ENCODE peak calls at places on chromosomes 3 and 15, in seven cellular contexts. X, B, Q, Z, T, I and U are unnamed samples. For H3K4me1, the result is how much of the 10 kb centered on the place peaks cover.

GRCh38 chr3:41075958-41076357 is 123.3 kb upstream of the CTNNB1 start:
- DNase-seq in Z (peak), I (no peak), Q (peak), T (no peak), B (no peak), X (no peak), U (no peak)

GRCh38 chr15:47754312-47754711 is 37.0 kb downstream of the SEMA6D start:
- DNase-seq in T (no peak), I (no peak), Z (peak), B (no peak), Q (no peak), X (no peak), U (no peak)

GRCh38 chr15:69081310-69082004 is 67.0 kb downstream of the NOX5 start:
- DNase-seq in B (peak), Z (peak), Q (peak), I (no peak), T (no peak), X (no peak), U (peak)

GRCh38 chr15:93467327-93467726 is 378.3 kb upstream of the RGMA start:
- DNase-seq in Q (no peak), B (peak), I (no peak), X (no peak), T (no peak), Z (peak), U (peak)

GRCh38 chr15:41941644-41942415 is 30.5 kb downstream of the EHD4 start:
- DNase-seq in I (no peak), Z (no peak), Q (peak), B (no peak), T (no peak), X (no peak), U (no peak)

GRCh38 chr3:17420668-17421067 is 321.8 kb downstream of the TBC1D5 start:
- DNase-seq in X (no peak), I (no peak), B (no peak), Q (no peak), T (peak), Z (no peak), U (no peak)

GRCh38 chr3:130849111-130849552 is 44.8 kb upstream of the ATP2C1 start:
- DNase-seq in B (no peak), Z (no peak), T (no peak), Q (no peak), I (no peak), X (no peak), U (no peak)

GRCh38 chr3:112649478-112649735 is 8.5 kb upstream of the CCDC80 start:
- DNase-seq in B (peak), T (peak), X (no peak), Z (peak), I (no peak), Q (no peak), U (peak)

GRCh38 chr3:124107074-124107473 is 115.2 kb upstream of the ROPN1 start:
- DNase-seq in X (no peak), B (peak), I (no peak), T (no peak), Q (no peak), Z (peak), U (peak)

GRCh38 chr3:150875548-150875947 is 29.7 kb downstream of the MINDY4B start:
- DNase-seq in X (no peak), Q (no peak), B (peak), T (no peak), Z (peak), I (no peak), U (no peak)

GRCh38 chr3:5239602-5240001 is 52.1 kb downstream of the EDEM1 start:
- DNase-seq in X (no peak), I (no peak), T (peak), Z (peak), B (peak), Q (no peak), U (peak)

GRCh38 chr15:95295905-95296618 is 1034.4 kb upstream of the NR2F2 start:
- DNase-seq in T (no peak), X (no peak), Q (no peak), Z (peak), B (peak), I (no peak), U (peak)

GRCh38 chr15:29472901-29473423 is 203.3 kb upstream of the NSMCE3 start:
- DNase-seq in T (peak), Q (no peak), Z (no peak), X (no peak), B (no peak), I (no peak), U (no peak)

GRCh38 chr3:77342688-77343087 is 302.8 kb downstream of the ROBO2 start:
- DNase-seq in B (no peak), Q (no peak), I (no peak), T (no peak), X (no peak), Z (no peak), U (no peak)

GRCh38 chr15:70289191-70289955 is 191.7 kb upstream of the TLE3 start:
- DNase-seq in Q (peak), Z (peak), X (no peak), I (peak), B (peak), T (peak), U (peak)

GRCh38 chr3:36891651-36892268 is 53.1 kb downstream of the TRANK1 start:
- DNase-seq in Z (no peak), X (peak), B (no peak), T (no peak), Q (no peak), I (no peak), U (no peak)

GRCh38 chr3:177777699-177778098 is 580.4 kb upstream of the TBL1XR1 start:
- DNase-seq in T (peak), X (peak), B (peak), I (peak), Q (peak), Z (peak), U (no peak)

GRCh38 chr15:41603941-41604660 is 45.1 kb downstream of the TYRO3 start:
- DNase-seq in I (peak), Z (peak), Q (peak), X (no peak), T (peak), B (peak), U (peak)

GRCh38 chr3:42369832-42370231 is 40.6 kb downstream of the LYZL4 start:
- DNase-seq in B (no peak), Q (peak), Z (no peak), T (no peak), I (no peak), X (no peak), U (no peak)

GRCh38 chr3:27090265-27091041 is 278.7 kb downstream of the NEK10 start:
- DNase-seq in B (no peak), T (no peak), Z (peak), X (no peak), I (no peak), Q (no peak), U (no peak)

DNA sequence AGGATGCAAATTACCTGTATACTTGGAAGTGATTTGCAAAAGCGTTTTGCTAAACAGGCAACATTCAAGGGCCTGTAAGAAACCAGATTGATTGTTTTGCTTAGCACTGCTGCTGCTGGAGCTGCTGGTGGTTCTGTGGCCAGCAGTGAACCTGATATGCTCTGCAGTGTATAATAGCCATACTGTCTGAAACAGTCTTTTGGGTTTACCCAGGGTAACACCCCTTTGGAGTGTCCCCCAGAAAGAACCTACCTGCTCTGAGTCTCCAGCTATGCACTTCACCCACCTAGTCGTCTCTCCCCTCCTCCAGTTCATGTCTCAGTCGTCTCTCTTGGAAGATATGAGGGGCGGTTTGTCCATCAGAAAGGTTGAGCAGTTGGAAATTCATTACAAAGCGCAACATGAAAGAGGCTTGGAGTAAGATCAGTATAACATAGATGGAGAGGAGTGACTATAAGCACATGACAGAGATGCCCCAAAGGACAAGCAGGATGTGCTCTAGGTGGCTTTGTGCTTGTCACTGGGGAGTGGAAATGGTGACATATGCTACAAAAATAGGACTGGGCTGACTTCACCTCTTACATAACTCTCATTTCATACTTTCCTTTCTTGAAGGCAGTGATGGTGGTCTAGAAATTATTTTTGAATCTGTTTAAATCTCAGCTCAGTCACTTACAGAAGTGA is 3.8 kb downstream of the MKRN2 start:
- DNase-seq in X (peak), I (no peak), Z (no peak), T (no peak), Q (no peak), B (no peak), U (no peak)
- H3K4me1 ChIP-seq in X (under half), I (under half), Z (under half), T (under half), Q (under half), B (under half), U (under half)

GRCh38 chr15:54345301-54345700 is 367.1 kb downstream of the UNC13C start:
- DNase-seq in Z (no peak), X (no peak), Q (no peak), T (no peak), B (no peak), I (no peak), U (no peak)
- H3K4me3 ChIP-seq in Z (no peak), X (no peak), Q (no peak), T (no peak), B (no peak), I (no peak), U (no peak)

GRCh38 chr3:101127991-101128390 is 134.8 kb upstream of the ABI3BP start:
- DNase-seq in B (no peak), Q (no peak), I (no peak), X (no peak), T (no peak), Z (no peak), U (no peak)

GRCh38 chr3:101131767-101132166 is 138.5 kb upstream of the ABI3BP start:
- DNase-seq in B (no peak), Z (no peak), T (peak), Q (peak), I (no peak), X (no peak), U (no peak)

GRCh38 chr3:101124125-101124524 is 130.9 kb upstream of the ABI3BP start:
- DNase-seq in Q (no peak), X (no peak), B (peak), T (no peak), I (no peak), Z (peak), U (no peak)

GRCh38 chr3:101133638-101134037 is 140.4 kb upstream of the ABI3BP start:
- DNase-seq in I (no peak), X (no peak), Z (no peak), B (no peak), Q (no peak), T (no peak), U (no peak)

GRCh38 chr3:101128786-101129185 is 135.6 kb upstream of the ABI3BP start:
- DNase-seq in X (no peak), Z (peak), T (peak), Q (no peak), B (peak), I (no peak), U (peak)
- TF ChIP-seq EZH2 in X (no peak), Z (no peak), T (no peak), Q (no peak), B (no peak), I (no peak), U (no peak)

DNA sequence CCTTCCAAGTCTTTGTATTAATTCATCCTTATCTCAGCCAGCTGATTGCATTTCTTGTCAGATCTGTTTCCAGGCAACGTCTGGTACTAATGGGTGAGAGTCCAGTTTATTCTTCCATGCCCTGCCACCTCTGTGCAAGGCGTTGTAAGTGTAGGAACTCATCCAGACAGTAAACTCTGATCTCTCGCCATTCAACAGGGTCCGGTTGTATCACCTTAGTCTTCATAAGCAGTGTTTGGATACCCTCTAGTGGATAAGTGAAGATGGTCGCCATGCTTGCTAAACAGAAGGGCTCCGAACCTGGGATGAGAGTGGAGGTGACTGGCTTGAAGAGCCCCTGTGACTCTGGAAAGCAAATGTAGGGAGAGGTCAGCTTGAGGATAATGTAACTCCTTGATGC is 51.6 kb upstream of the CMTM7 start:
- DNase-seq in Q (peak), B (peak), I (no peak), T (peak), Z (peak), X (no peak), U (peak)
- H3K4me1 ChIP-seq in Q (under half), B (under half), I (under half), T (under half), Z (under half), X (under half), U (under half)

DNA sequence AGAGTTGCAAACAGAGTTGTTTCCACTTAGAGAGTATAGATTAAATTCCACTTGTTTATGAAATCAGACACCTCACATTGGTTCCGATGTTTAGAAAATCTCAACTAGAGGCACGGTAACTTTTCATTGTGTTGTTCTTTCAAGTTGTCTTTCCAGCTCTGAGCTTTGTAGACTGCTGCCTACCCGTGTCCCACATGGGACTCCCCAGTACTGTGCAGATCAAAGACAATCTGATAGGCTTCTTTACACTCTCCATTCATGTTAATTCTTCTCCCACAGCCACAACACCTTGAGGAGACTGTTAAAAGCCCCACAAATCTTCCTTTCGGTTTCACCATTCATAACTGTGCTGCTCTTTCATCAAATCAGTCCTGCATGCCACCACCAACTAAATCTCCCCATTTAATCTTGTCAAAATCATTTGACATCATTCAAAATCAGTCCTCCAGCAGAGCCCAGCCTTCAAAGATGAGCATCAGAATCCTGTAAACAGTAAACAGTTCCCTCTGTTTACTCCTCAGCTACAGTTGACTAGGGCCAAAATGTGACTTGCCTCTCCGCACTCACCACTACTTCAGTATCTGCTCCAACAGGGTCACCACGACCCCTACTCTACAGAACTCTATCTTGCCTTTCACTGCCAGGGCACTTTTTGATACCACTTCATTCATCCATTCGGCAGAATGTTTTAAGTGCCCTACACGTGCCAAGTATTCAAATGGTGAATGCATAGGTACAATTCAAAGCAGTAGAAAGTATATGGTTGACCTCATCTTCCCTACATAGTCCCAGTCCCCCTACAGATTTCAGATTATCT is 8.3 kb downstream of the ANXA2 start:
- DNase-seq in T (no peak), Q (no peak), X (peak), I (no peak), B (peak), Z (peak), U (no peak)
- H3K4me3 ChIP-seq in T (peak), Q (no peak), X (peak), I (no peak), B (peak), Z (peak), U (peak)